ENCODE peak calls at places on chromosomes 5 and 9, in nine cellular contexts. A is thyroid gland; I is stimulated activated CD8-positive, alpha-beta memory T cell treated with anti-CD3 and anti-CD28 coated beads, Interleukin-15, amount 100 ng/mL, for 1 hour; X is activated T-cell treated with anti-CD3 and anti-CD28 coated beads, Interleukin-2, amount 50 U/mL, for 72 hours; P is GM13977; U is globus pallidus; V is Caki2; J is lower leg skin; D is activated CD4-positive, alpha-beta T cell treated with anti-CD3 and anti-CD28 coated beads for 48 hours. T is an unnamed sample.

GRCh38 chr9:121285835-121286687 is 18.1 kb downstream of the GSN start:
- DNase-seq in J (peak), D (no peak), X (no peak), U (peak), I (no peak), A (peak), P (no peak), V (peak), T (peak)

GRCh38 chr9:129481824-129482511 is 138.9 kb downstream of the C9orf50 start:
- DNase-seq in J (peak), I (no peak), A (peak), U (no peak), V (no peak), X (no peak), P (no peak), D (no peak), T (no peak)

GRCh38 chr5:57665146-57665936 is 182.7 kb upstream of the ACTBL2 start:
- DNase-seq in I (no peak), U (no peak), A (no peak), V (no peak), X (no peak), J (no peak), P (no peak), D (no peak), T (no peak)

GRCh38 chr5:149731617-149732400 is 1.7 kb downstream of the PPARGC1B start:
- DNase-seq in J (peak), D (peak), A (peak), X (peak), U (peak), P (peak), V (peak), I (peak), T (peak)

GRCh38 chr9:137310190-137311052 is 8.3 kb upstream of the NRARP start:
- DNase-seq in I (no peak), U (no peak), V (no peak), J (peak), P (no peak), X (no peak), D (no peak), A (no peak), T (no peak)

GRCh38 chr5:158976035-158976434 is 123.7 kb downstream of the EBF1 start:
- DNase-seq in D (no peak), P (no peak), A (no peak), J (no peak), V (peak), U (no peak), I (no peak), X (no peak), T (peak)

GRCh38 chr5:121497176-121497575 is 354.5 kb upstream of the FTMT start:
- DNase-seq in D (no peak), A (no peak), X (no peak), U (no peak), V (no peak), J (no peak), I (no peak), P (no peak), T (no peak)

GRCh38 chr9:83200531-83200930 is 137.6 kb upstream of the RASEF start:
- DNase-seq in I (no peak), J (no peak), D (no peak), U (no peak), A (no peak), X (no peak), V (no peak), P (no peak), T (no peak)

GRCh38 chr5:159978358-159978757 is 30.6 kb upstream of the TTC1 start:
- DNase-seq in P (no peak), D (no peak), J (no peak), V (no peak), I (no peak), U (no peak), A (no peak), X (no peak), T (no peak)

GRCh38 chr5:16137177-16137576 is 42.4 kb downstream of the MARCHF11 start:
- DNase-seq in D (no peak), U (no peak), V (no peak), J (no peak), A (no peak), I (no peak), P (no peak), X (no peak), T (no peak)

GRCh38 chr9:38708759-38709158 is 11.2 kb downstream of the FAM240B start:
- DNase-seq in V (no peak), U (no peak), P (no peak), D (no peak), J (no peak), I (no peak), X (no peak), A (no peak), T (no peak)

GRCh38 chr5:56301041-56301440 is 67.9 kb upstream of the ANKRD55 start:
- DNase-seq in I (no peak), A (no peak), V (no peak), U (no peak), P (no peak), J (no peak), X (no peak), D (no peak), T (peak)

GRCh38 chr5:79837707-79838620 is 148.3 kb downstream of the CMYA5 start:
- DNase-seq in V (no peak), D (no peak), J (peak), X (no peak), A (peak), U (no peak), P (no peak), I (no peak), T (no peak)

GRCh38 chr5:181224390-181225234 is 1.5 kb downstream of the TRIM41 start:
- DNase-seq in X (peak), U (no peak), J (no peak), A (no peak), I (no peak), D (peak), P (no peak), V (no peak), T (no peak)

GRCh38 chr5:32540446-32540845 is 44.9 kb upstream of the SUB1 start:
- DNase-seq in X (no peak), A (no peak), J (no peak), D (no peak), U (no peak), V (no peak), P (no peak), I (no peak), T (no peak)

GRCh38 chr5:159802661-159803060 is 113.6 kb upstream of the ADRA1B start:
- DNase-seq in I (no peak), D (no peak), U (no peak), V (no peak), A (no peak), J (no peak), X (no peak), P (no peak), T (no peak)

GRCh38 chr9:115289757-115290208 is 171.8 kb upstream of the TNC start:
- DNase-seq in U (no peak), I (no peak), A (no peak), V (peak), D (no peak), J (no peak), P (no peak), X (no peak), T (no peak)

GRCh38 chr5:61167382-61167781 is 5.1 kb upstream of the SMIM15 start:
- DNase-seq in P (peak), X (no peak), D (no peak), U (peak), I (no peak), J (no peak), A (peak), V (peak), T (no peak)

GRCh38 chr5:131488463-131488862 is 146.6 kb downstream of the RAPGEF6 start:
- DNase-seq in U (peak), X (no peak), V (no peak), A (no peak), J (no peak), I (no peak), D (no peak), P (peak), T (no peak)

GRCh38 chr5:19626218-19626617 is 361.8 kb downstream of the CDH18 start:
- DNase-seq in X (no peak), D (no peak), U (no peak), V (no peak), A (no peak), J (no peak), P (no peak), I (no peak), T (no peak)

GRCh38 chr5:139141841-139142240 is 56.3 kb downstream of the SIL1 start:
- DNase-seq in D (no peak), J (no peak), I (no peak), U (no peak), V (peak), X (no peak), A (peak), P (no peak), T (peak)

GRCh38 chr9:89701221-89701798 is 96.5 kb downstream of the GADD45G start:
- DNase-seq in X (peak), I (peak), D (peak), A (no peak), P (peak), U (no peak), J (no peak), V (no peak), T (no peak)

GRCh38 chr9:109191746-109192145 is 24.7 kb upstream of the FRRS1L start:
- DNase-seq in P (no peak), U (no peak), D (no peak), I (no peak), A (no peak), J (peak), V (no peak), X (no peak), T (no peak)